ENCODE peak calls at places on chromosomes 2 and 18, in four cellular contexts. F, A, N and P are unnamed samples.

GRCh38 chr2:166628478-166629136 is 134.6 kb upstream of the SCN7A start:
- DNase-seq in A (no peak), F (no peak), N (no peak), P (no peak)

GRCh38 chr2:218829868-218830451 is 1.6 kb downstream of the PRKAG3 start:
- DNase-seq in F (no peak), A (no peak), N (no peak), P (no peak)

GRCh38 chr18:57087985-57088384 is 58.9 kb upstream of the BOD1L2 start:
- DNase-seq in F (no peak), A (no peak), N (no peak), P (no peak)

GRCh38 chr2:120402508-120402907 is 56.6 kb downstream of the INHBB start:
- DNase-seq in N (no peak), F (no peak), A (no peak), P (no peak)

GRCh38 chr2:28586864-28587263 is 91.0 kb downstream of the PLB1 start:
- DNase-seq in N (no peak), A (no peak), F (no peak), P (no peak)

GRCh38 chr18:3266062-3266608 is 4.2 kb downstream of the MYL12B start:
- DNase-seq in A (no peak), N (no peak), F (no peak), P (no peak)

GRCh38 chr2:102059151-102059550 is 67.4 kb downstream of the IL1R2 start:
- DNase-seq in A (peak; percentile 52), N (no peak), F (no peak), P (no peak)

GRCh38 chr2:26905341-26906198 is 57.6 kb downstream of the DPYSL5 start:
- DNase-seq in F (no peak), A (no peak), N (no peak), P (no peak)

GRCh38 chr2:9099341-9099751 is 95.9 kb upstream of the MBOAT2 start:
- DNase-seq in F (no peak), A (no peak), N (no peak), P (no peak)

GRCh38 chr2:127826047-127826446 is 15.1 kb upstream of the WDR33 start:
- DNase-seq in A (no peak), N (no peak), F (no peak), P (no peak)

GRCh38 chr2:26978061-26978596 is 7.7 kb downstream of the MAPRE3 start:
- DNase-seq in A (no peak), N (no peak), F (no peak), P (no peak)

GRCh38 chr2:25912851-25913695 is 34.8 kb upstream of the ASXL2 start:
- DNase-seq in F (no peak), N (no peak), A (peak; percentile 55), P (no peak)

GRCh38 chr2:231418820-231419640 is 23.5 kb downstream of the B3GNT7 start:
- DNase-seq in N (no peak), A (no peak), F (no peak), P (no peak)

GRCh38 chr18:2736823-2737222 is 81.3 kb downstream of the SMCHD1 start:
- DNase-seq in F (no peak), N (no peak), A (no peak), P (no peak)

GRCh38 chr2:134170269-134170668 is 83.6 kb upstream of the MGAT5 start:
- DNase-seq in N (no peak), F (no peak), A (peak; percentile 23), P (no peak)

GRCh38 chr2:118800736-118801135 is 46.7 kb downstream of the EN1 start:
- DNase-seq in F (no peak), N (no peak), A (no peak), P (no peak)

GRCh38 chr2:127155901-127156300 is 48.9 kb upstream of the BIN1 start:
- DNase-seq in N (no peak), F (no peak), A (peak; percentile 60), P (no peak)

GRCh38 chr2:56450083-56450482 is 266.3 kb downstream of the CCDC85A start:
- DNase-seq in N (no peak), F (no peak), A (no peak), P (no peak)

GRCh38 chr2:174340400-174341300 is 5.9 kb downstream of the SP9 start:
- DNase-seq in A (no peak), F (no peak), N (no peak), P (no peak)

GRCh38 chr2:159736048-159736447 is 23.7 kb downstream of the MARCHF7 start:
- DNase-seq in N (no peak), A (no peak), F (no peak), P (no peak)

GRCh38 chr2:56183643-56184499 is at the start of gene CCDC85A:
- DNase-seq in A (peak; percentile 90), F (peak; percentile 65), N (no peak), P (peak; percentile 1)

GRCh38 chr2:85953476-85953875 is 64.7 kb upstream of the ST3GAL5 start:
- DNase-seq in F (no peak), N (no peak), A (peak; percentile 36), P (no peak)

GRCh38 chr2:54058449-54058848 is 57.0 kb upstream of the ACYP2 start:
- DNase-seq in F (no peak), N (no peak), A (no peak), P (no peak)

GRCh38 chr2:131431336-131431735 is 44.6 kb upstream of the TUBA3D start:
- DNase-seq in N (no peak), A (peak; percentile 41), F (no peak), P (no peak)

GRCh38 chr2:176096986-176097819 is 2.4 kb upstream of the HOXD12 start:
- DNase-seq in F (no peak), N (no peak), A (peak; percentile 94), P (peak; percentile 28)

GRCh38 chr2:167769020-167769419 is 478.4 kb downstream of the STK39 start:
- DNase-seq in N (no peak), A (no peak), F (no peak), P (no peak)

GRCh38 chr18:6741290-6741689 is 11.8 kb downstream of the ARHGAP28 start:
- DNase-seq in N (no peak), F (no peak), A (peak; percentile 98), P (no peak)

GRCh38 chr2:173922760-173923159 is 42.4 kb downstream of the SP3 start:
- DNase-seq in A (no peak), F (no peak), N (no peak), P (no peak)

GRCh38 chr18:11533942-11534496 is 75.4 kb upstream of the SLC35G4 start:
- DNase-seq in N (no peak), F (no peak), A (no peak), P (no peak)

GRCh38 chr2:10390369-10390801 is 57.7 kb downstream of the ODC1 start:
- DNase-seq in F (no peak), A (peak; percentile 45), N (no peak), P (no peak)

GRCh38 chr2:234564719-234565118 is 67.8 kb upstream of the ARL4C start:
- DNase-seq in N (no peak), F (no peak), A (peak; percentile 78), P (no peak)

GRCh38 chr2:165462433-165462832 is 7.1 kb upstream of the CSRNP3 start:
- DNase-seq in A (no peak), F (no peak), N (no peak), P (no peak)

GRCh38 chr2:195837987-195838386 is 181.0 kb downstream of the SLC39A10 start:
- DNase-seq in N (no peak), F (no peak), A (no peak), P (no peak)

GRCh38 chr18:46199515-46200147 is 95.4 kb downstream of the HAUS1 start:
- DNase-seq in N (no peak), F (no peak), A (peak; percentile 69), P (no peak)

GRCh38 chr18:13775058-13775457 is 48.6 kb downstream of the RNMT start:
- DNase-seq in N (no peak), F (no peak), A (no peak), P (no peak)